ENCODE peak calls at places on chromosomes 12 and 14, in four cellular contexts. E is CD14-positive monocyte, N is neuronal stem cell, X is NCI-H460. K is an unnamed sample.

GRCh38 chr12:127928178-127928577 is 338.8 kb upstream of the TMEM132C start:
- DNase-seq in E (no peak), N (no peak), X (no peak), K (no peak)

GRCh38 chr12:119006749-119007148 is 25.4 kb downstream of the SRRM4 start:
- DNase-seq in E (no peak), N (no peak), X (no peak), K (no peak)

GRCh38 chr12:10392394-10392930 is 2.6 kb upstream of the KLRK1 start:
- DNase-seq in E (peak), N (no peak), X (peak), K (no peak)

GRCh38 chr14:50008562-50009355 is 107.6 kb downstream of the VCPKMT start:
- DNase-seq in E (no peak), N (no peak), X (no peak), K (no peak)

GRCh38 chr12:124681779-124682391 is 114.5 kb upstream of the NCOR2 start:
- DNase-seq in E (peak), N (no peak), X (no peak), K (no peak)

GRCh38 chr12:19093218-19093617 is 36.3 kb upstream of the PLEKHA5 start:
- DNase-seq in E (no peak), N (no peak), X (no peak), K (no peak)

GRCh38 chr12:2691001-2691339 is 103.8 kb upstream of the FKBP4 start:
- DNase-seq in E (no peak), N (peak), X (no peak), K (peak)

GRCh38 chr12:124359671-124360581 is 65.0 kb downstream of the RFLNA start:
- DNase-seq in E (no peak), N (no peak), X (no peak), K (no peak)

GRCh38 chr12:53166837-53167236 is 13.7 kb upstream of the ZNF740 start:
- DNase-seq in E (no peak), N (no peak), X (no peak), K (no peak)

GRCh38 chr12:75437564-75437963 is 43.0 kb upstream of the GLIPR1 start:
- DNase-seq in E (no peak), N (no peak), X (no peak), K (no peak)